ENCODE peak calls at places on chromosomes 7 and 10, in six cellular contexts. E is cardiac fibroblast; H is activated CD8-positive, alpha-beta memory T cell treated with anti-CD3 and anti-CD28 coated beads, Interleukin-2, amount 10 ng/mL, durations not matched to agents 7 days and 5 days; L is NCI-H187 treated with DMSO at 0.1 percent for 48 hours; S is Panc1; P is aorta. F is an unnamed sample.

GRCh38 chr7:94170836-94171235 is 166.7 kb upstream of the BET1 start:
- DNase-seq in E (peak; percentile 32), P (no peak), L (no peak), S (no peak), H (no peak), F (no peak)

GRCh38 chr10:49015700-49016099 is 76.1 kb upstream of the LRRC18 start:
- DNase-seq in E (no peak), H (no peak), L (no peak), S (no peak), P (no peak), F (no peak)

GRCh38 chr10:112183329-112184051 is at the start of gene GPAM:
- DNase-seq in H (peak; percentile 97), E (peak; percentile 89), L (no peak), S (peak; percentile 39), P (peak; percentile 96), F (peak; percentile 97)

GRCh38 chr7:75850222-75850621 is 28.6 kb upstream of the RHBDD2 start:
- DNase-seq in H (no peak), L (no peak), S (no peak), P (no peak), E (no peak), F (no peak)

GRCh38 chr7:46651070-46651469 is 730.0 kb upstream of the IGFBP3 start:
- DNase-seq in P (no peak), L (no peak), H (no peak), S (no peak), E (no peak), F (no peak)

GRCh38 chr10:102065561-102066420 is 642 bp downstream of the HPS6 start:
- DNase-seq in P (peak; percentile 51), L (no peak), E (peak; percentile 20), S (no peak), H (no peak), F (peak; percentile 65)

GRCh38 chr7:45980181-45980905 is 59.3 kb upstream of the IGFBP3 start:
- DNase-seq in H (no peak), E (peak; percentile 63), P (no peak), L (no peak), S (no peak), F (no peak)

GRCh38 chr10:131654471-131655087 is 246.2 kb upstream of the PPP2R2D start:
- DNase-seq in S (no peak), E (no peak), L (no peak), H (no peak), P (peak; percentile 34), F (no peak)

GRCh38 chr7:101243786-101244384 is 996 bp downstream of the FIS1 start:
- DNase-seq in E (peak; percentile 51), P (no peak), S (no peak), H (no peak), L (no peak), F (no peak)

GRCh38 chr7:36784991-36785940 is 61.0 kb upstream of the AOAH start:
- DNase-seq in S (no peak), L (no peak), H (peak; percentile 91), P (peak; percentile 79), E (peak; percentile 7), F (peak; percentile 54)

GRCh38 chr7:45181991-45182855 is 24.6 kb downstream of the RAMP3 start:
- DNase-seq in H (no peak), P (no peak), S (no peak), E (no peak), L (no peak), F (peak; percentile 20)

GRCh38 chr7:133682364-133683181 is 429.7 kb downstream of the EXOC4 start:
- DNase-seq in P (no peak), E (no peak), S (no peak), H (no peak), L (peak; percentile 83), F (no peak)

GRCh38 chr7:128209229-128210035 is 31.6 kb upstream of the LEP start:
- DNase-seq in L (peak; percentile 69), P (peak; percentile 72), S (peak; percentile 78), E (peak; percentile 82), H (peak; percentile 72), F (peak; percentile 73)

GRCh38 chr10:110983466-110983865 is 64.1 kb downstream of the SHOC2 start:
- DNase-seq in L (no peak), H (no peak), E (no peak), S (no peak), P (no peak), F (no peak)